ENCODE peak calls at places on chromosomes 13 and 19, in seven cellular contexts. I, E, F, K, C, R and Z are unnamed samples.

GRCh38 chr19:16452321-16452720 is 19.4 kb downstream of the EPS15L1 start:
- DNase-seq in I (no peak), E (no peak), F (peak; percentile 8), K (no peak), C (no peak), R (no peak), Z (no peak)

GRCh38 chr13:114019367-114019766 is 45.5 kb upstream of the C13orf46 start:
- DNase-seq in I (no peak), E (no peak), F (no peak), K (no peak), C (no peak), R (no peak), Z (no peak)

GRCh38 chr13:27001705-27002104 is 169.9 kb downstream of the USP12 start:
- DNase-seq in I (no peak), E (no peak), F (no peak), K (no peak), C (no peak), R (no peak), Z (no peak)

GRCh38 chr13:94967183-94968039 is 255.1 kb upstream of the SOX21 start:
- DNase-seq in I (peak; percentile 10), E (no peak), F (peak; percentile 78), K (no peak), C (no peak), R (no peak), Z (no peak)

GRCh38 chr13:46496086-46496485 is 56.9 kb upstream of the LRCH1 start:
- DNase-seq in I (no peak), E (no peak), F (no peak), K (no peak), C (peak; percentile 40), R (no peak), Z (no peak)

GRCh38 chr19:42175335-42175734 is 42.1 kb downstream of the DEDD2 start:
- DNase-seq in I (no peak), E (no peak), F (no peak), K (no peak), C (no peak), R (no peak), Z (no peak)

GRCh38 chr13:43804461-43805070 is 17.8 kb upstream of the ENOX1 start:
- DNase-seq in I (peak; percentile 86), E (peak; percentile 44), F (no peak), K (peak; percentile 66), C (peak; percentile 58), R (peak; percentile 24), Z (peak; percentile 89)

GRCh38 chr13:56189439-56189838 is 951.3 kb upstream of the PRR20A start:
- DNase-seq in I (no peak), E (no peak), F (no peak), K (no peak), C (no peak), R (no peak), Z (no peak)

GRCh38 chr19:1568320-1569019 is at the start of gene MEX3D:
- DNase-seq in I (peak; percentile 62), E (no peak), F (peak; percentile 92), K (peak; percentile 68), C (peak; percentile 56), R (peak; percentile 80), Z (peak; percentile 39)

GRCh38 chr19:35055715-35056179 is 14.2 kb downstream of the HPN start:
- DNase-seq in I (no peak), E (no peak), F (no peak), K (no peak), C (no peak), R (no peak), Z (no peak)

GRCh38 chr13:62678039-62678438 is 1262.4 kb upstream of the PCDH20 start:
- DNase-seq in I (no peak), E (no peak), F (no peak), K (no peak), C (no peak), R (no peak), Z (no peak)

GRCh38 chr13:50676602-50677001 is 166.9 kb downstream of the DLEU7 start:
- DNase-seq in I (peak; percentile 52), E (no peak), F (no peak), K (no peak), C (peak; percentile 75), R (no peak), Z (peak; percentile 64)

GRCh38 chr19:28737526-28737925 is 475.4 kb downstream of the UQCRFS1 start:
- DNase-seq in I (no peak), E (no peak), F (no peak), K (no peak), C (no peak), R (no peak), Z (no peak)

GRCh38 chr19:28731577-28731976 is 481.4 kb downstream of the UQCRFS1 start:
- DNase-seq in I (no peak), E (no peak), F (no peak), K (no peak), C (no peak), R (no peak), Z (no peak)

GRCh38 chr19:28731113-28731512 is 481.8 kb downstream of the UQCRFS1 start:
- DNase-seq in I (no peak), E (no peak), F (no peak), K (no peak), C (no peak), R (no peak), Z (no peak)

GRCh38 chr19:28736528-28736927 is 476.4 kb downstream of the UQCRFS1 start:
- DNase-seq in I (no peak), E (no peak), F (no peak), K (no peak), C (no peak), R (no peak), Z (no peak)

DNA sequence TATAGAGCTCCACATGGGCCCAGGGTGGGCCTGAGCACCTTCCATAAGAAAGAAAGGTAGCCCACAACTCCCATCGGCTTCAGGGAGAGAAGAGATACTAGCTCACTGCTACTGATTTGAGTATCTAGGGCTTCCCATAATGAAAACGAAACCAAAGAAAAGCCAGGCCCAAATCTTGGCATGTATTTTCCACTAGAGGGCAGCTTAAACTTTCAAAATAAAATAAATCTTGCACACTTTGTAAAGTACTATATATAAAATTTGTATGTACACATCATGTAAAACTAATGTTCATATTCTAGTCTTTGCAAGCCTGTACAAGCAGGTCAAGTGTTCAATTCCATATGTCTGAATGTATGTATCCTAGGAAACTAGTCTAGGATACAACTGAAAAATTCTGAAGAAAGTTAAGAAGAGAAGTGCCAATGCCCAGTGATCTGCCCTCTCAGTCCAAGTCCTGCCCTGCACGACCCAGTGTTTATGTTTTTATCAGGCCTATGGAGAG is 475.9 kb downstream of the UQCRFS1 start:
- DNase-seq in I (peak; percentile 60), E (peak; percentile 2), F (no peak), K (no peak), C (peak; percentile 59), R (no peak), Z (peak; percentile 57)
- TF ChIP-seq CTCF in I (peak; percentile 58), E (peak; percentile 55), F (peak; percentile 45), K (peak; percentile 43), C (peak; percentile 71), R (peak; percentile 56), Z (peak; percentile 66)

GRCh38 chr19:6005321-6006069 is 27.6 kb upstream of the RANBP3 start:
- DNase-seq in I (no peak), E (no peak), F (peak; percentile 58), K (no peak), C (no peak), R (no peak), Z (no peak)

GRCh38 chr19:6000228-6000847 is 22.4 kb upstream of the RANBP3 start:
- DNase-seq in I (no peak), E (no peak), F (peak; percentile 34), K (no peak), C (no peak), R (no peak), Z (no peak)

GRCh38 chr19:6003976-6004375 is 26.0 kb upstream of the RANBP3 start:
- DNase-seq in I (no peak), E (no peak), F (peak; percentile 57), K (no peak), C (no peak), R (no peak), Z (no peak)

GRCh38 chr19:5999693-6000092 is 21.8 kb upstream of the RANBP3 start:
- DNase-seq in I (no peak), E (no peak), F (peak; percentile 41), K (no peak), C (no peak), R (no peak), Z (no peak)

GRCh38 chr19:6002591-6002990 is 24.7 kb upstream of the RANBP3 start:
- DNase-seq in I (no peak), E (no peak), F (no peak), K (no peak), C (no peak), R (no peak), Z (no peak)
- H3K4me3 ChIP-seq in I (no peak overlapping the region), E (no peak overlapping the region), F (no peak overlapping the region), K (no peak overlapping the region), C (no peak overlapping the region), R (no peak overlapping the region), Z (no peak overlapping the region)

DNA sequence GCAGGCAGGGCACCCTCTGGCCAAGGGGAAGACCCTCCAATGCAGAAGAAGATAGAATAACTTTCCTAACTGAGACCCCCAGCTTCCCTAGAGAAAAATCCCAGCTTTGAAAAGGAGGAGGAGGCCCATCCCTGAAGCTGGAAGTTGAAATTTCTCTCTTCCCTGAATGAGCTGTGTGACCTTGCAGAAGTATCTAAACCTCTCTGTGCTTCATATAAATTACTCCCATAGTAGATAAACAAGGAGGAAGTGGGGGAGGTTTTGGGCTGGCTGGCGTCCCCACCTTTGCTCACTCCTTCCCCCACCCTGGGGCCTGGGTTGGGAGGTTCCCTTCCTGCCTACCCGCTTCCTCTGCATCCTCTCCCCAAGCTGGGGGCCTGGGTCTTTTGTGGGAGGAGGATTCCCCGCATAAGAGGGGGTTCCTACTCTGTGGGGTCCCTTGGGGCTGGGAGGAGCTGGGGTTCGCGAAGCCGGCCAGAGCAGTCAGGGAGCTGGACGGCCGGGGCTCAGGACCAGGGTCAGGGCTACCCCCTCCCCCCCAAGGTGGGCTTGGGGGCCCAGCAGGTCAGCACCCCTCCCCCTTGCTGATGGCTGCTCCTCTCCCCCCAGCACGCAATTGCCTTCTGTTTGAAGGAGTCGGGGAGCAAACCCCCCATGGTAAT is 11.7 kb downstream of the CAMSAP3 start:
- DNase-seq in I (no peak), E (no peak), F (no peak), K (no peak), C (no peak), R (no peak), Z (no peak)
- TF ChIP-seq CTCF in I (no peak), E (no peak), F (no peak), K (no peak), C (no peak), R (no peak), Z (no peak)

GRCh38 chr19:55000761-55001160 is 34.6 kb downstream of the NLRP2 start:
- DNase-seq in I (no peak), E (no peak), F (no peak), K (no peak), C (no peak), R (no peak), Z (no peak)

DNA sequence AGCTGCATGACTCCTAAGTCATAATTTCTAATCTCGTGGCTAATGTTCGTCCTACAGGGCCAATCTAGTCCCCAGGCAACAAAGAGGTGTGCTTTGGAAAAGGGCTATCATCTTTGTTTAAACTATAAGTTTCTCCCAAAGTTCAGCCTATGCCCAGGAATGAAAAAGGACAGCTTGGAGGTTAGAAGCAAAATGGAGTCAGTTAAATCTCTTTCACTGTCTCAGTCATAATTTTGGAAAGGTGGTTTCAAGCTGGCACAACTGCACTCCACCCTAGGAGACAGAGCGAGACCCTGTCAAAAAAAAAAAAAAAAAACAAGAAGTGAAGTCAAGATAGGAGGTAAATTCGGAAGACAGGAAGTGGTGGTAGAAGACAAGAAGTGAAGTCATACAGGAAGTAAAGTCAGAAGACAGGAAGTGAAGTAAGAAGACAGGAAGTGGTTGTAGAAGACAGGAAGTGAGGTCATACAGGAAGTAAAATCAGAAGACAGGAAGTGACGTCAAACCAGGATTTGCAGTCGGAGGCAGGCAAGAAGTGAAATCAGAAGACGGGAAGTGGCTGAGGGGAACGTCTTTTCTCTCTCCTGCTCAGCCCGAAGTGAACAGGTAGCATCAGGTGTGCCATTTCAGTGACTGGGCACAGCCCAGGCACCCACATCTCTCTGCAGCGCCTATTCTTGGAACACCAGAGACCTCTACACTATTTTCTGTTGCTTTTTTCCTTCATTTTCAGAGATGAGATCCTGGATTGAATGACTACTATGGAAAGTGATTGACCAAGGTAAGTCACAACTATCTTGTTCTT is 32.2 kb downstream of the GP6 start:
- DNase-seq in I (no peak), E (no peak), F (no peak), K (no peak), C (no peak), R (peak; percentile 32), Z (peak; percentile 9)
- H3K4me3 ChIP-seq in I (no peak overlapping the region), E (no peak overlapping the region), F (peak overlapping the region; percentile 35), K (peak overlapping the region; percentile 26), C (no peak overlapping the region), R (peak overlapping the region; percentile 27), Z (no peak overlapping the region)